ENCODE peak calls at places on chromosomes 2 and 18, in four cellular contexts. One of them, this sample, is unnamed.
A peak's percentile ranks its signal among the peaks of the same experiment; 100 is the strongest.

GRCh38 chr18:8609711-8610441 is 639 bp downstream of the RAB12 start:
- DNase-seq in NCI-H2081: no peak
- DNase-seq in ureter: no peak
- DNase-seq in fibroblast of the aortic adventitia: no peak
- DNase-seq in this sample: peak; percentile 12

GRCh38 chr18:58578321-58578720 is 50.6 kb downstream of the ALPK2 start:
- DNase-seq in ureter: no peak
- DNase-seq in NCI-H2081: no peak
- DNase-seq in fibroblast of the aortic adventitia: peak; percentile 49
- DNase-seq in this sample: no peak

GRCh38 chr2:192828175-192828574 is 633.4 kb upstream of the TMEFF2 start:
- DNase-seq in NCI-H2081: no peak
- DNase-seq in fibroblast of the aortic adventitia: no peak
- DNase-seq in ureter: no peak
- DNase-seq in this sample: no peak

GRCh38 chr2:9852881-9853280 is 9.6 kb downstream of the TAF1B start:
- DNase-seq in NCI-H2081: no peak
- DNase-seq in fibroblast of the aortic adventitia: no peak
- DNase-seq in ureter: no peak
- DNase-seq in this sample: no peak

GRCh38 chr2:49913025-49913424 is 758.7 kb upstream of the FSHR start:
- DNase-seq in ureter: no peak
- DNase-seq in fibroblast of the aortic adventitia: no peak
- DNase-seq in NCI-H2081: no peak
- DNase-seq in this sample: no peak

GRCh38 chr2:188449992-188450391 is 158.3 kb downstream of the GULP1 start:
- DNase-seq in ureter: no peak
- DNase-seq in fibroblast of the aortic adventitia: peak; percentile 8
- DNase-seq in NCI-H2081: no peak
- DNase-seq in this sample: no peak

GRCh38 chr18:44839239-44839666 is 158.6 kb downstream of the SETBP1 start:
- DNase-seq in fibroblast of the aortic adventitia: peak; percentile 71
- DNase-seq in ureter: peak; percentile 80
- DNase-seq in NCI-H2081: peak; percentile 15
- DNase-seq in this sample: peak; percentile 25

GRCh38 chr2:12465631-12466135 is 251.1 kb upstream of the TRIB2 start:
- DNase-seq in ureter: no peak
- DNase-seq in fibroblast of the aortic adventitia: peak; percentile 27
- DNase-seq in NCI-H2081: no peak
- DNase-seq in this sample: no peak

GRCh38 chr2:109144271-109144670 is 15.3 kb downstream of the SH3RF3 start:
- DNase-seq in NCI-H2081: no peak
- DNase-seq in ureter: no peak
- DNase-seq in fibroblast of the aortic adventitia: no peak
- DNase-seq in this sample: no peak

GRCh38 chr18:23573020-23573419 is 13.3 kb downstream of the NPC1 start:
- DNase-seq in fibroblast of the aortic adventitia: no peak
- DNase-seq in NCI-H2081: no peak
- DNase-seq in ureter: no peak
- DNase-seq in this sample: no peak

GRCh38 chr2:25309402-25309801 is 32.3 kb downstream of the DNMT3A start:
- DNase-seq in ureter: no peak
- DNase-seq in fibroblast of the aortic adventitia: peak; percentile 47
- DNase-seq in NCI-H2081: peak; percentile 63
- DNase-seq in this sample: peak; percentile 43

GRCh38 chr2:939936-940620 is 10.6 kb upstream of the SNTG2 start:
- DNase-seq in NCI-H2081: no peak
- DNase-seq in fibroblast of the aortic adventitia: peak; percentile 19
- DNase-seq in ureter: no peak
- DNase-seq in this sample: no peak

GRCh38 chr18:42480521-42480920 is 525.5 kb downstream of the PIK3C3 start:
- DNase-seq in fibroblast of the aortic adventitia: no peak
- DNase-seq in NCI-H2081: no peak
- DNase-seq in ureter: no peak
- DNase-seq in this sample: no peak

GRCh38 chr2:191748050-191748449 is 70.1 kb downstream of the NABP1 start:
- DNase-seq in fibroblast of the aortic adventitia: peak; percentile 87
- DNase-seq in NCI-H2081: no peak
- DNase-seq in ureter: no peak
- DNase-seq in this sample: no peak

GRCh38 chr2:226488034-226488433 is 311.6 kb downstream of the IRS1 start:
- DNase-seq in ureter: no peak
- DNase-seq in fibroblast of the aortic adventitia: no peak
- DNase-seq in NCI-H2081: no peak
- DNase-seq in this sample: no peak

GRCh38 chr18:2948038-2948437 is 64.9 kb downstream of the LPIN2 start:
- DNase-seq in ureter: no peak
- DNase-seq in fibroblast of the aortic adventitia: peak; percentile 74
- DNase-seq in NCI-H2081: no peak
- DNase-seq in this sample: no peak

GRCh38 chr2:191321861-191322662 is 76.9 kb downstream of the MYO1B start:
- DNase-seq in ureter: no peak
- DNase-seq in NCI-H2081: no peak
- DNase-seq in fibroblast of the aortic adventitia: peak; percentile 55
- DNase-seq in this sample: no peak

GRCh38 chr2:237154050-237154638 is 68.5 kb downstream of the COPS8 start:
- DNase-seq in fibroblast of the aortic adventitia: peak; percentile 69
- DNase-seq in NCI-H2081: peak; percentile 15
- DNase-seq in ureter: peak; percentile 44
- DNase-seq in this sample: peak; percentile 13

GRCh38 chr2:218570850-218571249 is 2.2 kb downstream of the CNOT9 start:
- DNase-seq in fibroblast of the aortic adventitia: peak; percentile 41
- DNase-seq in NCI-H2081: no peak
- DNase-seq in ureter: no peak
- DNase-seq in this sample: no peak

GRCh38 chr2:128440666-128441340 is 122.1 kb upstream of the HS6ST1 start:
- DNase-seq in NCI-H2081: peak; percentile 17
- DNase-seq in ureter: peak; percentile 41
- DNase-seq in fibroblast of the aortic adventitia: no peak
- DNase-seq in this sample: no peak

GRCh38 chr2:73896362-73897239 is 3.8 kb downstream of the ACTG2 start:
- DNase-seq in NCI-H2081: no peak
- DNase-seq in fibroblast of the aortic adventitia: peak; percentile 91
- DNase-seq in ureter: no peak
- DNase-seq in this sample: no peak

GRCh38 chr18:10020176-10020575 is 106.4 kb downstream of the VAPA start:
- DNase-seq in NCI-H2081: peak; percentile 38
- DNase-seq in fibroblast of the aortic adventitia: no peak
- DNase-seq in ureter: peak; percentile 15
- DNase-seq in this sample: no peak

GRCh38 chr18:67726882-67727281 is 210.4 kb upstream of the DSEL start:
- DNase-seq in fibroblast of the aortic adventitia: no peak
- DNase-seq in ureter: no peak
- DNase-seq in NCI-H2081: no peak
- DNase-seq in this sample: no peak